ENCODE peak calls at places on chromosome 2, in ten cellular contexts. H is upper lobe of right lung; S is psoas muscle; Z is CD4-positive, CD25-positive, alpha-beta regulatory T cell; B is left lung; M is aorta; D is gastrocnemius medialis; F is mucosa of descending colon; U is heart right ventricle; P is A549. R is an unnamed sample. For H3K4me1 and H3K9me3, the result is how much of the 10 kb centered on the place peaks cover.

GRCh38 chr2:24874025-24874424 is 46.0 kb downstream of the ADCY3 start:
- ATAC-seq in S (peak), M (peak), Z (no peak), H (no peak), P (no peak), F (no peak), D (peak), B (peak), U (peak), R (peak)

GRCh38 chr2:172830482-172830881 is 94.8 kb downstream of the RAPGEF4 start:
- ATAC-seq in M (no peak), Z (no peak), H (no peak), D (no peak), P (no peak), B (no peak), U (no peak), S (no peak), F (no peak), R (no peak)

GRCh38 chr2:154132827-154133226 is 261.1 kb downstream of the GALNT13 start:
- ATAC-seq in Z (no peak), P (no peak), S (no peak), D (no peak), U (no peak), M (no peak), B (no peak), F (no peak), H (no peak), R (no peak)

GRCh38 chr2:47313141-47313691 is 89.7 kb upstream of the MSH2 start:
- ATAC-seq in H (peak), F (peak), P (peak), Z (no peak), M (no peak), D (no peak), U (no peak), S (no peak), B (peak), R (no peak)

GRCh38 chr2:30341500-30342267 is 105.4 kb upstream of the LCLAT1 start:
- ATAC-seq in U (no peak), F (no peak), H (no peak), S (no peak), Z (no peak), D (no peak), M (no peak), B (no peak), P (peak), R (no peak)

GRCh38 chr2:96468904-96469303 is 36.3 kb downstream of the NEURL3 start:
- ATAC-seq in D (no peak), S (no peak), B (no peak), Z (no peak), M (no peak), U (no peak), P (no peak), H (no peak), F (no peak), R (no peak)

GRCh38 chr2:170086117-170086688 is 91.7 kb upstream of the MYO3B start:
- ATAC-seq in D (peak), B (no peak), Z (no peak), P (no peak), S (peak), H (no peak), U (no peak), F (no peak), M (no peak), R (no peak)

GRCh38 chr2:142174176-142174575 is 43.4 kb upstream of the LRP1B start:
- ATAC-seq in S (no peak), F (no peak), Z (no peak), B (no peak), P (no peak), M (no peak), U (no peak), H (no peak), D (no peak), R (no peak)

GRCh38 chr2:60964651-60965513 is 52.6 kb upstream of the PEX13 start:
- ATAC-seq in D (no peak), B (no peak), U (no peak), H (no peak), Z (peak), S (no peak), M (no peak), F (no peak), P (no peak), R (no peak)

GRCh38 chr2:85680707-85681353 is 12.8 kb upstream of the SFTPB start:
- ATAC-seq in D (no peak), F (no peak), M (no peak), B (no peak), U (no peak), P (no peak), Z (no peak), S (no peak), H (no peak), R (no peak)

GRCh38 chr2:168212167-168212566 is 35.2 kb downstream of the STK39 start:
- ATAC-seq in F (peak), P (no peak), M (no peak), H (peak), D (no peak), Z (peak), S (no peak), B (peak), U (no peak), R (no peak)

GRCh38 chr2:20565623-20566236 is 85.2 kb downstream of the HS1BP3 start:
- ATAC-seq in M (peak), D (no peak), H (no peak), F (peak), B (no peak), Z (no peak), U (no peak), S (no peak), P (peak), R (peak)

GRCh38 chr2:109144271-109144670 is 15.3 kb downstream of the SH3RF3 start:
- ATAC-seq in S (no peak), F (peak), U (no peak), Z (peak), P (no peak), M (no peak), D (no peak), B (no peak), H (no peak), R (no peak)

GRCh38 chr2:443754-444153 is 155.9 kb upstream of the ALKAL2 start:
- ATAC-seq in U (no peak), H (no peak), Z (no peak), F (no peak), S (no peak), B (no peak), D (no peak), P (no peak), M (no peak), R (no peak)

GRCh38 chr2:445896-446295 is 158.0 kb upstream of the ALKAL2 start:
- ATAC-seq in D (no peak), H (no peak), S (no peak), B (no peak), U (no peak), F (no peak), Z (no peak), P (no peak), M (no peak), R (no peak)

GRCh38 chr2:443211-443610 is 155.3 kb upstream of the ALKAL2 start:
- ATAC-seq in P (no peak), S (no peak), Z (no peak), U (no peak), H (no peak), M (no peak), B (no peak), D (no peak), F (no peak), R (no peak)

GRCh38 chr2:446963-447540 is 159.2 kb upstream of the ALKAL2 start:
- ATAC-seq in D (no peak), S (no peak), P (no peak), Z (no peak), H (no peak), U (no peak), F (no peak), M (no peak), B (no peak), R (no peak)

DNA sequence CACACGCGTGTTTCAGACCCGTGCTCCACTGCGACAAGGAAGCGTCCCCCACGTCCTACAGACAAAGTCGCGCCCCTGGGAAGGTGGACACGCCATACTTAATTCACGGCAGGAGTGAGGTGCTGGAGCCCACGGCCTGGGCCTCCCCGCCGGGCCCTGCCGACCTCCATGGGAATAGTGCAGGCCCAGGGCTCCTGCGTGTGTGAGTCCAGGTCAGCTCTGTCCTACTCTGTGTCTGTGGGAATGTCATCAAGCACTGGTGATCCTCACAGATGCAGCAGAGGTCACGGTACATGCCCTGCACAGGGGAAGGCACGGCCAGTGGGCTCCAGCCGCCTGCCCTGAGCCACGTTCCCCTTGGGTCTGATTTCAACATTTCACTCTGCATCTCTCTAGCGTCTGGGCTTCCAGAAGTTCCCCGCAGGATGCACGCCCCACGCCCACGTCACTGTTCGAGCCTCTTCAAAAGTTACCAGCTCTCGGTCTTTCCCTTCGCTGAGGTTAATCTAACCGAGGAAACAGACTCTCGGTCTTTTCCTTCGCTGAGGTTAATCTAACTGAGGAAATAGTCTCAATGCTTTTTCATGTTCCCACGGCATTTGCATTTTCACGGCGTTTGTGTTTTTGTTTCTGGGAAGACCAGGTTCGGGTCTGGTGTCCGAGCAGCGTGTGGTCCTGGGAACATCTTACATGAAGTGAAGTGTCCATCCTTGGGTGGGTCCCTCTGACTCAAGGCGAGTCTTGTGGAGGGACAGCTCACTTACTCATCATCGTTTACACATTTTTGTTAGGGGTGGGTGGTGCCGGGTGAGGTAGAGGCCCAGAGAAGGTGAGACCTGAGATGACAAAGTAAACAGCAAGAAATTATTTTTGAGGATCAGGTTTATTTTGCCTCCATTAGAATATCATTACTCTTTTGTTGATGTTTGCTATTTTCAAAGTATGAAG is 157.3 kb upstream of the ALKAL2 start:
- ATAC-seq in M (peak), F (peak), H (no peak), P (no peak), B (no peak), Z (no peak), U (no peak), S (no peak), D (no peak), R (no peak)
- H3K4me1 ChIP-seq in M (under half), F (under half), H (under half), P (under half), B (under half), Z (under half), U (under half), S (under half), D (under half), R (under half)

GRCh38 chr2:171824086-171824485 is 70.0 kb downstream of the SLC25A12 start:
- ATAC-seq in U (no peak), M (peak), S (no peak), F (no peak), H (no peak), Z (no peak), P (no peak), B (no peak), D (peak), R (peak)

GRCh38 chr2:171832489-171832888 is 61.6 kb downstream of the SLC25A12 start:
- ATAC-seq in F (no peak), U (no peak), P (no peak), D (peak), S (peak), B (no peak), M (no peak), Z (no peak), H (no peak), R (no peak)

GRCh38 chr2:171834286-171834685 is 59.8 kb downstream of the SLC25A12 start:
- ATAC-seq in U (no peak), M (no peak), S (no peak), P (no peak), B (no peak), D (no peak), Z (no peak), F (no peak), H (no peak), R (no peak)

DNA sequence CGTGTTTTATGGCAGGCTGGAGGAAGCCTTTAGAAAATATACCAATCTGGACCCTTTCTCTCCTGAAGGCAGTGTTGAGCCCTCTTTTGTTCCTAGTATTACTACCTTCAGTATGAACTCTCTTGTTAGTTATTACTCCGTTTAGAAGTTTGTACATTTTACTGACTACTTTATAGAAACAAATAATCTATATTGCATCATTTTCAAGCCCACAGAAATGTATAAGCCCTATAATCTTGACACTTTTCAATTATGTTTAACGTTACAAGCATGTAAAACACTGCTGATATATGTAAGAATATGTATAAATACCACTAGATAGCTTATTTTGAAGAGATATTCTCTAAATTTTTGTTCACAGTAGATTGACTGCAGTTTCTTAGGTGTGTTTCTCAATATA is 64.0 kb downstream of the SLC25A12 start:
- ATAC-seq in H (no peak), B (no peak), M (no peak), F (no peak), P (no peak), D (no peak), S (no peak), Z (no peak), U (no peak), R (no peak)
- H3K9me3 ChIP-seq in H (under half), B (under half), M (under half), F (under half), P (under half), D (under half), S (under half), Z (under half), U (under half), R (under half)

GRCh38 chr2:207530160-207531023 is 630 bp downstream of the CREB1 start:
- ATAC-seq in M (no peak), Z (peak), S (no peak), H (peak), D (peak), U (no peak), B (no peak), F (peak), P (no peak), R (peak)
- H3K4me1 ChIP-seq in M (under half), Z (half or more), S (under half), H (under half), D (under half), U (half or more), B (half or more), F (under half), P (under half), R (under half)

GRCh38 chr2:105990624-105991023 is 203.5 kb downstream of the UXS1 start:
- ATAC-seq in M (no peak), B (no peak), D (no peak), U (no peak), Z (no peak), S (no peak), F (no peak), H (no peak), P (no peak), R (no peak)
- H3K9me3 ChIP-seq in M (under half), B (half or more), D (under half), U (under half), Z (under half), S (under half), F (under half), H (under half), P (under half), R (under half)